ENCODE peak calls at places on chromosomes 1 and 21, in nine cellular contexts. V is HFF-Myc, K is body of pancreas, C is lower leg skin, X is GM06990, A is lung, R is IMR-90, E is A549, U is endothelial cell. M is an unnamed sample.

GRCh38 chr21:16536661-16537359 is 807.0 kb downstream of the USP25 start:
- DNase-seq in V (no peak), U (no peak), R (peak), X (no peak), E (no peak), K (no peak), C (no peak), A (no peak), M (peak)

GRCh38 chr1:206513312-206514111 is 6.2 kb downstream of the RASSF5 start:
- DNase-seq in U (no peak), R (peak), A (no peak), E (no peak), C (peak), X (no peak), K (peak), V (peak), M (peak)

GRCh38 chr1:10299174-10299573 is 88.8 kb downstream of the KIF1B start:
- DNase-seq in K (no peak), R (no peak), E (no peak), A (no peak), C (no peak), U (no peak), V (no peak), X (no peak), M (no peak)

GRCh38 chr1:164673584-164674214 is 114.7 kb downstream of the PBX1 start:
- DNase-seq in A (no peak), U (peak), C (no peak), K (peak), R (no peak), V (no peak), X (no peak), E (peak), M (no peak)

GRCh38 chr1:154971341-154971998 is 923 bp upstream of the SHC1 start:
- DNase-seq in C (no peak), E (peak), V (no peak), X (no peak), K (peak), R (no peak), U (no peak), A (no peak), M (peak)

GRCh38 chr1:207284209-207284892 is 37.1 kb upstream of the CD55 start:
- DNase-seq in C (no peak), E (no peak), U (no peak), A (no peak), X (no peak), V (no peak), K (no peak), R (peak), M (no peak)

GRCh38 chr21:45248893-45249381 is 38.8 kb downstream of the POFUT2 start:
- DNase-seq in R (peak), E (no peak), V (no peak), X (no peak), A (no peak), C (no peak), U (no peak), K (peak), M (no peak)

GRCh38 chr1:229370601-229371021 is 27.8 kb upstream of the CCSAP start:
- DNase-seq in E (no peak), C (no peak), K (no peak), X (no peak), R (no peak), V (no peak), A (no peak), U (no peak), M (no peak)

GRCh38 chr1:40691538-40692428 is at the start of gene NFYC:
- DNase-seq in E (peak), R (peak), K (peak), C (peak), A (peak), X (peak), U (peak), V (peak), M (peak)
- TF ChIP-seq CTCF in E (no peak), R (peak), K (peak), C (no peak), A (no peak), X (no peak), U (no peak), V (no peak), M (no peak)

GRCh38 chr1:198788561-198789064 is 149.8 kb downstream of the PTPRC start:
- DNase-seq in R (no peak), A (no peak), X (peak), E (no peak), K (no peak), U (peak), V (no peak), C (no peak), M (no peak)
- TF ChIP-seq CTCF in R (peak), A (no peak), X (peak), E (no peak), K (no peak), U (no peak), V (peak), C (no peak), M (no peak)

GRCh38 chr1:2514863-2515762 is 11.3 kb downstream of the PANK4 start:
- DNase-seq in U (no peak), A (no peak), R (no peak), E (no peak), V (no peak), C (no peak), X (no peak), K (no peak), M (no peak)
- TF ChIP-seq CTCF in U (no peak), A (no peak), R (peak), E (no peak), V (no peak), C (no peak), X (no peak), K (no peak), M (no peak)

GRCh38 chr1:161132410-161133219 is at the start of gene DEDD:
- DNase-seq in R (peak), C (peak), V (peak), U (peak), K (peak), X (peak), A (peak), E (peak), M (peak)
- TF ChIP-seq CTCF in R (no peak), C (no peak), V (no peak), U (no peak), K (no peak), X (no peak), A (no peak), E (no peak), M (peak)